ENCODE peak calls at places on chromosome 15, in five cellular contexts. Q, Z, I, U and W are unnamed samples.

GRCh38 chr15:74322558-74323180 is 44.8 kb downstream of the CYP11A1 start:
- DNase-seq in Z (peak), U (peak), Q (peak), I (peak), W (no peak)

GRCh38 chr15:38374024-38374423 is 79.9 kb upstream of the FAM98B start:
- DNase-seq in U (no peak), Z (no peak), I (no peak), Q (no peak), W (no peak)

GRCh38 chr15:26572606-26573350 is 200.1 kb downstream of the GABRB3 start:
- DNase-seq in Z (no peak), I (no peak), Q (no peak), U (no peak), W (no peak)

GRCh38 chr15:29352402-29352801 is 82.8 kb upstream of the NSMCE3 start:
- DNase-seq in I (no peak), Q (no peak), Z (no peak), U (no peak), W (no peak)

GRCh38 chr15:64599716-64600115 is 139.3 kb downstream of the ZNF609 start:
- DNase-seq in Q (no peak), U (no peak), I (no peak), Z (no peak), W (no peak)

GRCh38 chr15:23422099-23422945 is 24.7 kb downstream of the GOLGA6L2 start:
- DNase-seq in Z (no peak), U (peak), Q (no peak), I (no peak), W (no peak)

GRCh38 chr15:76286231-76286879 is 24.9 kb downstream of the ETFA start:
- DNase-seq in I (no peak), Q (no peak), Z (peak), U (no peak), W (no peak)

GRCh38 chr15:82788496-82788895 is 17.4 kb downstream of the FSD2 start:
- DNase-seq in I (no peak), Q (no peak), Z (no peak), U (no peak), W (no peak)

GRCh38 chr15:98003528-98003927 is 43.0 kb downstream of the ARRDC4 start:
- DNase-seq in Z (no peak), I (no peak), Q (no peak), U (no peak), W (no peak)

GRCh38 chr15:41633609-41634008 is 26.6 kb upstream of the MGA start:
- DNase-seq in Q (no peak), Z (no peak), I (no peak), U (no peak), W (no peak)

GRCh38 chr15:84681822-84682221 is 23.8 kb upstream of the NMB start:
- DNase-seq in I (no peak), Z (peak), Q (no peak), U (no peak), W (no peak)

GRCh38 chr15:95262866-95263564 is 1031.7 kb downstream of the MCTP2 start:
- DNase-seq in Z (no peak), U (no peak), Q (no peak), I (peak), W (no peak)

GRCh38 chr15:71651750-71652186 is 158.6 kb upstream of the NR2E3 start:
- DNase-seq in Q (no peak), Z (peak), I (peak), U (no peak), W (peak)

GRCh38 chr15:72302955-72303354 is 17.0 kb downstream of the CELF6 start:
- DNase-seq in Q (no peak), U (no peak), I (no peak), Z (no peak), W (no peak)

GRCh38 chr15:52567886-52568568 is 803 bp downstream of the ARPP19 start:
- DNase-seq in Q (peak), Z (peak), U (no peak), I (peak), W (no peak)

GRCh38 chr15:39429898-39430357 is 151.0 kb upstream of the THBS1 start:
- DNase-seq in Z (peak), U (no peak), Q (no peak), I (peak), W (peak)

GRCh38 chr15:65307978-65308377 is 3.5 kb downstream of the RNU5B-1 start:
- DNase-seq in Q (no peak), I (no peak), U (no peak), Z (no peak), W (no peak)

GRCh38 chr15:79282371-79283251 is at the start of gene ANKRD34C:
- DNase-seq in I (no peak), Z (no peak), Q (no peak), U (no peak), W (no peak)

GRCh38 chr15:41494190-41494921 is 682 bp downstream of the ITPKA start:
- DNase-seq in U (no peak), I (no peak), Z (peak), Q (no peak), W (no peak)

GRCh38 chr15:92930776-92931175 is 30.7 kb downstream of the CHD2 start:
- DNase-seq in Q (no peak), U (no peak), I (peak), Z (no peak), W (no peak)